ENCODE peak calls at places on chromosome 16, in seven cellular contexts. C is stomach, B is H1, A is GM12878, M is GM23338, J is suprapubic skin, X is HCT116. D is an unnamed sample.

GRCh38 chr16:48617711-48618148 is 7.8 kb upstream of the N4BP1 start:
- DNase-seq in J (no peak), C (peak; percentile 36), M (no peak), B (no peak), X (no peak), A (no peak), D (no peak)

GRCh38 chr16:85956426-85956825 is 57.5 kb downstream of the IRF8 start:
- DNase-seq in X (no peak), C (no peak), A (no peak), M (no peak), B (no peak), J (no peak), D (no peak)

GRCh38 chr16:57637424-57637823 is 9.0 kb downstream of the ADGRG1 start:
- DNase-seq in C (no peak), A (no peak), J (no peak), B (no peak), M (no peak), X (no peak), D (no peak)

GRCh38 chr16:8751481-8752311 is 45.7 kb downstream of the TMEM186 start:
- DNase-seq in A (no peak), M (peak; percentile 32), X (peak; percentile 12), J (peak; percentile 30), B (peak; percentile 15), C (no peak), D (no peak)

GRCh38 chr16:54829691-54830090 is 101.0 kb upstream of the IRX5 start:
- DNase-seq in X (no peak), C (no peak), J (no peak), M (no peak), A (no peak), B (no peak), D (no peak)

GRCh38 chr16:65388592-65388991 is 266.7 kb upstream of the CDH11 start:
- DNase-seq in C (no peak), X (no peak), B (no peak), A (no peak), M (no peak), J (no peak), D (no peak)

GRCh38 chr16:21217121-21217520 is 5.7 kb upstream of the ZP2 start:
- DNase-seq in J (no peak), B (no peak), X (no peak), M (no peak), A (no peak), C (no peak), D (no peak)

GRCh38 chr16:70678898-70679652 is 6.8 kb downstream of the MTSS2 start:
- DNase-seq in C (no peak), J (no peak), A (no peak), B (no peak), M (peak; percentile 59), X (no peak), D (no peak)

GRCh38 chr16:57347858-57348257 is 10.7 kb upstream of the CCL22 start:
- DNase-seq in B (no peak), A (no peak), J (no peak), X (no peak), C (no peak), M (no peak), D (no peak)

GRCh38 chr16:29815032-29815721 is 775 bp upstream of the PAGR1 start:
- DNase-seq in B (no peak), C (no peak), J (peak; percentile 83), A (no peak), M (peak; percentile 71), X (no peak), D (no peak)

GRCh38 chr16:13077816-13078215 is 176.4 kb downstream of the SHISA9 start:
- DNase-seq in M (no peak), X (no peak), A (no peak), B (no peak), J (no peak), C (no peak), D (no peak)

GRCh38 chr16:57530531-57531252 is 5.7 kb downstream of the CCDC102A start:
- DNase-seq in A (no peak), J (peak; percentile 49), X (no peak), M (no peak), C (no peak), B (no peak), D (no peak)

GRCh38 chr16:19175492-19176262 is 7.6 kb downstream of the SYT17 start:
- DNase-seq in C (no peak), X (no peak), M (no peak), A (no peak), J (no peak), B (no peak), D (no peak)

GRCh38 chr16:19718624-19718965 is 524 bp downstream of the IQCK start:
- DNase-seq in A (no peak), M (peak; percentile 83), C (no peak), X (no peak), B (no peak), J (no peak), D (no peak)

GRCh38 chr16:73753931-73754330 is 542.7 kb upstream of the PSMD7 start:
- DNase-seq in X (no peak), B (no peak), C (no peak), M (no peak), A (no peak), J (no peak), D (no peak)

GRCh38 chr16:22192261-22193133 is 13.6 kb upstream of the EEF2K start:
- DNase-seq in C (peak; percentile 78), B (no peak), X (no peak), A (peak; percentile 85), M (peak; percentile 79), J (peak; percentile 94), D (no peak)

GRCh38 chr16:15671530-15672117 is 21.6 kb downstream of the NDE1 start:
- DNase-seq in J (no peak), M (no peak), C (no peak), B (no peak), X (no peak), A (no peak), D (no peak)

GRCh38 chr16:71709231-71709781 is 15.2 kb downstream of the PHLPP2 start:
- DNase-seq in A (no peak), X (no peak), B (no peak), C (no peak), J (no peak), M (no peak), D (peak; percentile 16)

GRCh38 chr16:57637020-57637419 is 8.6 kb downstream of the ADGRG1 start:
- DNase-seq in A (no peak), M (no peak), J (no peak), C (no peak), B (no peak), X (no peak), D (no peak)

GRCh38 chr16:4763791-4764190 is 3.2 kb downstream of the ZNF500 start:
- DNase-seq in A (no peak), M (no peak), C (no peak), X (no peak), B (no peak), J (no peak), D (no peak)
- TF ChIP-seq POLR2AphosphoS5 in A (no peak), M (no peak), C (no peak), X (no peak), B (no peak), J (no peak), D (no peak)

GRCh38 chr16:81455720-81456494 is 11.3 kb downstream of the CMIP start:
- DNase-seq in C (no peak), M (no peak), X (no peak), J (no peak), A (no peak), B (no peak), D (no peak)

GRCh38 chr16:81456523-81457325 is 12.1 kb downstream of the CMIP start:
- DNase-seq in J (no peak), C (peak; percentile 44), M (no peak), B (no peak), A (no peak), X (no peak), D (no peak)

GRCh38 chr16:81458149-81458669 is 13.6 kb downstream of the CMIP start:
- DNase-seq in M (no peak), A (no peak), X (no peak), C (no peak), B (no peak), J (no peak), D (no peak)

GRCh38 chr16:81458827-81459598 is 14.4 kb downstream of the CMIP start:
- DNase-seq in J (no peak), B (no peak), X (no peak), C (no peak), A (no peak), M (no peak), D (no peak)

DNA sequence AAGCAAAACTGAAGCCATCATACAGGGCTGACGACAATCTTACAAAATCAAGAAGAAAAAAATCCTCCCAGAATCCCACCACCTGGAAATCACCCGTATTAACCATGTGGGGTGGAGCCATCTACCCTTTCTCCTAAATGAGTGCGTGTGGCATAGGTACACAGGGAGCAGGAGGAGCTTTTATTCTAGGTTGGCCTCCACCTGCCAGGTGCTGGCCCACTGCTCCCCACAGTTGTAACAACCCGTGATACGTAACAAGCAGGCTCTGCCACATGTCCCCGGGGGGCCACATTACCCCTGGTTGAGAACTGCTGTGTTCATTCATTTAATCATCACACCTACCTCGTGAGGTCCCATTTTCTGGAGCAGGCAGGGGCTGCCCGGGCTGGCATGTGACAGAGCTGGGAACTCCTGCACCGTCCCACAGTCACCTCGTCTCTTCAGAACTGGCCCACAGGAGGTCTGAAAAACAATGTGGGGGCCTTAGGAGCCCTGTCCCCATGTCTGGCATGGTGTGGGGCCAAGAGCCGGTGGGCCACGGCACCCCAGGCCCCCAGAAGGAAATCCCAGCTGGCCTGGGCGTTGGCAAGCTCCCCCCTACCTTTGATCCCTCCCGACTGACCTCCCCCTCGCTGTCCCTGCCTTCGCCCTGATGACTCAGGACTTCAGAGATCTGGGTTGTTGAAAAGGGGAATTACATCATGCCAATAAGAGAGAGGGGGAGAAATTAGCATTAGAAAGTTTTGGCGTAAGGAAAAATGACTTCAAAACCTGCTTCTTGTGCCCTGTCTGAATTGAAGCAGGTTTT is 12.9 kb downstream of the CMIP start:
- DNase-seq in X (peak; percentile 16), M (no peak), C (no peak), J (no peak), B (no peak), A (no peak), D (no peak)
- H3K4me3 ChIP-seq in X (no peak overlapping the region), M (no peak overlapping the region), C (no peak overlapping the region), J (no peak overlapping the region), B (no peak overlapping the region), A (no peak overlapping the region), D (no peak overlapping the region)

GRCh38 chr16:71540-72341 is 690 bp downstream of the RHBDF1 start:
- DNase-seq in C (peak; percentile 57), M (peak; percentile 97), X (peak; percentile 42), J (peak; percentile 89), B (no peak), A (no peak), D (no peak)
- TF ChIP-seq POLR2AphosphoS5 in C (no peak), M (peak; percentile 48), X (peak; percentile 33), J (no peak), B (peak; percentile 43), A (no peak), D (no peak)

DNA sequence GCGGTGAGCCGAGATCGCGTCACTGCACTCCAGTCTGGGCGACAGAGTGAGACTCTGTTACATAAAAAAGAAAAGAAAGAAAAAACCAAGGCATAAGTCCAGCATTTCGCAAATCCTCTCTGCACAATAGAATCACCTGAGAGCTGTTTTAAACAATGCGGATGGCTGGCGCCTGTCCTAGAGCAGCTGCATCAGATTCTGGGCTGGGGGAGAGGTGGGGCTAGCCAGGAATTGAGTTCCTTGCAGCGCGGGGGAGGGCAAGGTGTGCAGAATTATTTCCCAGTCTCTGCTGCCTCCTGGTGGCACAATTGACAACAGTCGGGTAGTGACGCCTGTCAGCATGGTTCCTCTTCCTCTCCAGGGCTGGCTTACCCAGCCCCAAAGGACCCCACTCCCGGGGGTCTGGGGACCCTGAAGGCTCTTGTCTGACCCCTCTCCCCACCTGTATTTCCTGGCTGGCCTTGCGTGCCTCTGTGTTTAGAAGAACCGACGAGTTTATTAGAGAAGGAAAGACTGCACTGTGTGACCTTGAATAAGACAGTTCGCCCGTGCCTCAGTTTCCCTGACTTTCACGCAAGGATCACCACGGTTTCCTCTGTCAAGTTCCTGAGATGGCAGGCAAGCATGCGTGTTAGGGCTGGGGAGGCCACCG is 41.1 kb upstream of the PLCG2 start:
- DNase-seq in M (peak; percentile 95), C (peak; percentile 92), B (peak; percentile 73), A (peak; percentile 80), X (peak; percentile 79), J (peak; percentile 87), D (no peak)
- H3K4me3 ChIP-seq in M (peak overlapping the region; percentile 37), C (peak overlapping the region; percentile 31), B (no peak overlapping the region), A (peak overlapping the region; percentile 64), X (peak overlapping the region; percentile 6), J (peak overlapping the region; percentile 27), D (no peak overlapping the region)